ENCODE peak calls at places on chromosomes 3 and 15, in six cellular contexts. H, F, M, Q, G and E are unnamed samples.

GRCh38 chr15:45871121-45871855 is 236.5 kb downstream of the SQOR start:
- DNase-seq in H (no peak), F (no peak), M (no peak), Q (no peak), G (peak; percentile 4), E (no peak)

GRCh38 chr3:156431334-156432121 is 123.4 kb downstream of the SSR3 start:
- DNase-seq in H (no peak), F (no peak), M (no peak), Q (no peak), G (no peak), E (no peak)

GRCh38 chr3:106392905-106393304 is 524.1 kb upstream of the CBLB start:
- DNase-seq in H (no peak), F (no peak), M (no peak), Q (no peak), G (no peak), E (no peak)

GRCh38 chr3:170746175-170746942 is 123.6 kb downstream of the RPL22L1 start:
- DNase-seq in H (no peak), F (no peak), M (no peak), Q (no peak), G (no peak), E (no peak)

GRCh38 chr3:186679151-186679550 is 13.3 kb downstream of the HRG start:
- DNase-seq in H (no peak), F (no peak), M (no peak), Q (no peak), G (no peak), E (no peak)

GRCh38 chr3:128524374-128525299 is 31.6 kb upstream of the GATA2 start:
- DNase-seq in H (no peak), F (no peak), M (no peak), Q (no peak), G (no peak), E (no peak)

GRCh38 chr15:66860844-66861243 is 158.8 kb downstream of the SMAD6 start:
- DNase-seq in H (no peak), F (no peak), M (no peak), Q (no peak), G (no peak), E (no peak)

GRCh38 chr3:196192036-196193001 is 18.9 kb downstream of the ZDHHC19 start:
- DNase-seq in H (no peak), F (peak; percentile 48), M (no peak), Q (no peak), G (no peak), E (no peak)

GRCh38 chr3:127177226-127177625 is 15.7 kb upstream of the PRR23E start:
- DNase-seq in H (no peak), F (no peak), M (no peak), Q (no peak), G (no peak), E (no peak)

GRCh38 chr3:194375473-194375872 is 5.9 kb upstream of the LRRC15 start:
- DNase-seq in H (no peak), F (no peak), M (no peak), Q (peak; percentile 33), G (no peak), E (no peak)

DNA sequence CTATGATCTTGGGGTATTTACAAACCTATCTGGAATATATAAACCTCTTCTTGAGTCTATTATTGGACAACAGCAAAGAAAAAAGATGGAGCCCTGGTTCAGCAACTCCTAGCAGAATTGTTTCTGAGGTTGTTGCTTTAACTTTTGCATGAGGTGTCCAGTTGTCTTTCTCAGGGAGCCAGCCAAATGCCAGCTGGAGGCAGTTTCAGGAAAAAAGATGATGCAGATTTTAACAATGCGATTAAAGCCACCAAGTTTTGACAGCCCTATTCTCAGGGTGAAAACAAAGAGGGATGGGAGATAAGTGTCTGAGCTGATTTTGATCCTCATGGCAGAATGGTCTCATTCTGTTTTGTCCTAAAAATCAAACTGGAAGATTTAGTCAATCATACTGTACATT is 181.6 kb upstream of the RASGRP1 start:
- DNase-seq in H (no peak), F (no peak), M (no peak), Q (no peak), G (no peak), E (no peak)
- TF ChIP-seq CTCF in H (no peak), F (no peak), M (no peak), Q (no peak), G (no peak), E (no peak)

GRCh38 chr15:64092075-64092820 is 1.4 kb downstream of the CIAO2A start:
- DNase-seq in H (no peak), F (no peak), M (no peak), Q (no peak), G (no peak), E (no peak)
- TF ChIP-seq CTCF in H (no peak), F (no peak), M (peak; percentile 6), Q (no peak), G (no peak), E (no peak)

DNA sequence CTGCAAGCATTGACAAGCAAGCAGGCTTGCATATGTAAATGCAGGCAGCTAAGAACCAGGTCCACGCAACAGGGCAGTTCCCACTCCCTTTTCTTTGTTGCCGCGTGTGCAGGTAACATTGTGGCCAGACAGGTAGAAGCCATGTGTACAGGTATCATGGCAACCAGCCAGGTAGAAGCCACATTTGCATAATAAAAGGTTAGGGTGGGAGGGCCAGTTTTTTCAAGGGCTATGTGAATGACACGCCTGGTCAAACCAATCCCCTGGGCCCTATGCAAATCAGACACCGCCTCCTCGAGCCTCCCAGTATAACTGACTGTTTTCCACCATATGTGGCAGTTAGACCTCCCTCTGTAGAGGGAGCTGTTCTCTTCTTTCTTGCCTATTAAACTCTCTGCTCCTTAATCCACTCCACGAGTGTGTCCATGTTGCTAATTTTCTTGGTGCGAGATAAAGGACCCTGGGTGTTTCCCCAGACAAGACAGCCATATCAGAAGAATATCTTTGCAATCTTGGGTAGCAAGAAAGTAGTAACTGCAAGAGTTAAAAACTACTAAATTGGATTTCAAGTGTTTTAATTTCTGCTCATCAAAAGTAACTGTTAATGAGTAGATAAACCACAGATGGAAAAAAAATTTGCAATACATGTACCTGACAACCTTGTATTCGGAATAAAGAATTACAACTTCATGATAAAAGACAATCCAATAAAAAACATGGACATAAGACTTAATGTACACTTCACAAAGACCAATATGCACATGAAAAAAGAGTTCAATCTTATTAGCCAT is 21.8 kb downstream of the PCOLCE2 start:
- DNase-seq in H (no peak), F (no peak), M (no peak), Q (peak; percentile 30), G (no peak), E (peak; percentile 32)
- TF ChIP-seq CTCF in H (peak; percentile 20), F (no peak), M (no peak), Q (no peak), G (peak; percentile 33), E (peak; percentile 39)

GRCh38 chr3:139044366-139045210 is at the start of gene PRR23C:
- DNase-seq in H (no peak), F (peak; percentile 13), M (no peak), Q (no peak), G (no peak), E (no peak)
- TF ChIP-seq CTCF in H (no peak), F (no peak), M (no peak), Q (no peak), G (no peak), E (no peak)

GRCh38 chr3:107685383-107685782 is 162.6 kb downstream of the BBX start:
- DNase-seq in H (no peak), F (no peak), M (no peak), Q (no peak), G (no peak), E (no peak)

GRCh38 chr3:107687182-107687581 is 164.4 kb downstream of the BBX start:
- DNase-seq in H (no peak), F (no peak), M (no peak), Q (no peak), G (no peak), E (no peak)

GRCh38 chr3:107689355-107689754 is 166.6 kb downstream of the BBX start:
- DNase-seq in H (no peak), F (no peak), M (no peak), Q (no peak), G (no peak), E (no peak)

GRCh38 chr3:107690522-107691138 is 167.9 kb downstream of the BBX start:
- DNase-seq in H (no peak), F (no peak), M (no peak), Q (no peak), G (peak; percentile 24), E (no peak)
- TF ChIP-seq CTCF in H (peak; percentile 34), F (peak; percentile 47), M (peak; percentile 47), Q (peak; percentile 69), G (peak; percentile 42), E (peak; percentile 60)

DNA sequence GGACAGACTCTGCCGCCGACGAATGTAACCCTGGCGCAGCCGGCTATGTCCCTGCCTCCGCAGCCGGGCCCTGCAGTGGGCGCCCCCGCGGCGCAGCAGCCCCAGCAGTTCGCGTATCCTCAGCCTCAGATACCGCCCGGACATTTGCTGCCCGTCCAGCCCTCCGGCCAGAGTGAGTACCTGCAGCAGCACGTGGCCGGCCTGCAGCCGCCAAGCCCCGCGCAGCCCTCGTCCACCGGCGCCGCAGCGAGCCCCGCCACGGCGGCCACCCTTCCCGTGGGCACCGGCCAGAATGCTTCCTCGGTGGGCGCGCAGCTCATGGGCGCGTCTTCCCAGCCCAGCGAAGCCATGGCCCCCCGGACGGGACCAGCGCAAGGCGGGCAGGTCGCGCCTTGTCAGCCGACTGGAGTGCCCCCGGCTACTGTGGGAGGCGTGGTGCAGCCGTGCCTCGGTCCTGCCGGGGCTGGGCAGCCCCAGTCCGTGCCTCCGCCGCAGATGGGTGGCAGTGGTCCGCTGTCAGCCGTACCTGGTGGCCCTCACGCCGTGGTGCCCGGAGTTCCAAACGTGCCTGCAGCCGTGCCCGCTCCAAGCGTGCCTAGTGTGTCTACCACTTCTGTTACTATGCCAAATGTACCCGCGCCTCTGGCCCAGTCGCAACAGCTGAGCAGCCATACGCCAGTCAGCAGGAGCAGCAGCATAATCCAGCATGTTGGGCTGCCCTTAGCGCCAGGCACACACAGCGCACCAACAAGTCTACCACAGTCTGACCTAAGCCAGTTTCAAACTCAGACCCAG is 2.4 kb downstream of the TSC22D2 start:
- DNase-seq in H (no peak), F (peak; percentile 39), M (peak; percentile 40), Q (peak; percentile 15), G (no peak), E (peak; percentile 10)
- TF ChIP-seq CTCF in H (no peak), F (no peak), M (no peak), Q (peak; percentile 19), G (no peak), E (peak; percentile 3)

GRCh38 chr3:111570404-111571030 is 24.6 kb downstream of the ZBED2 start:
- DNase-seq in H (no peak), F (no peak), M (no peak), Q (no peak), G (no peak), E (no peak)
- TF ChIP-seq CTCF in H (no peak), F (no peak), M (no peak), Q (no peak), G (no peak), E (no peak)

DNA sequence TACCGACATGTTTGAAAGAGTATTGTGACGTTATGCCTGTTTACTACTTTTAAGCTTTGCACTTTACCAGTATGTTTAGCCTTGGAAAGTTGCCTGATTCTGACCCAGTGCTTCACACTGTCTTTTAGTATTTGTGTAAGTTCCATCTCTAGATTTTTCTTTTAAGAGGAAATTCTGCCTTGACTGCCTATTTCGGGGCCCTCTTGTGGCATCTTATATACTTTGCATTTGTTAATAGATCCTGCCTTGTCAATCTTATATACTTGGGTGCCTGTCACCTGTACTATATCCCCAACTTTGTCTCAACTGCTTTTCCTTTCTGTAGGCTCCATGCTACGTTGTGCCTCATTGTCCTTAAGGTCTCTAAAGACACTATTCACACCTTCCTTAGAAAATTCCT is 244.6 kb downstream of the STXBP5L start:
- DNase-seq in H (no peak), F (no peak), M (no peak), Q (no peak), G (no peak), E (no peak)
- TF ChIP-seq CTCF in H (no peak), F (no peak), M (no peak), Q (peak; percentile 46), G (no peak), E (peak; percentile 40)